ENCODE peak calls at places on chromosomes 13 and 19, in five cellular contexts. One of them, this sample, is unnamed.

GRCh38 chr13:41496420-41497234 is 39.3 kb downstream of the RGCC start:
- DNase-seq in OCI-LY7: no peak
- DNase-seq in H9: no peak
- DNase-seq in effector memory CD4-positive, alpha-beta T cell: no peak
- DNase-seq in upper lobe of right lung: no peak
- DNase-seq in this sample: no peak

GRCh38 chr13:45811891-45812583 is 39.5 kb downstream of the SIAH3 start:
- DNase-seq in H9: no peak
- DNase-seq in OCI-LY7: no peak
- DNase-seq in effector memory CD4-positive, alpha-beta T cell: no peak
- DNase-seq in upper lobe of right lung: no peak
- DNase-seq in this sample: no peak

GRCh38 chr13:94154362-94154761 is 325.1 kb downstream of the DCT start:
- DNase-seq in effector memory CD4-positive, alpha-beta T cell: no peak
- DNase-seq in upper lobe of right lung: no peak
- DNase-seq in OCI-LY7: no peak
- DNase-seq in H9: no peak
- DNase-seq in this sample: peak; percentile 51

GRCh38 chr13:44818428-44818827 is 170.8 kb downstream of the NUFIP1 start:
- DNase-seq in OCI-LY7: no peak
- DNase-seq in H9: peak; percentile 53
- DNase-seq in effector memory CD4-positive, alpha-beta T cell: no peak
- DNase-seq in upper lobe of right lung: no peak
- DNase-seq in this sample: no peak

GRCh38 chr13:76635232-76636021 is 250.8 kb downstream of the KCTD12 start:
- DNase-seq in OCI-LY7: no peak
- DNase-seq in H9: no peak
- DNase-seq in upper lobe of right lung: no peak
- DNase-seq in effector memory CD4-positive, alpha-beta T cell: no peak
- DNase-seq in this sample: no peak

GRCh38 chr13:33536639-33537425 is 251.3 kb upstream of the STARD13 start:
- DNase-seq in OCI-LY7: no peak
- DNase-seq in H9: no peak
- DNase-seq in effector memory CD4-positive, alpha-beta T cell: no peak
- DNase-seq in upper lobe of right lung: no peak
- DNase-seq in this sample: no peak

GRCh38 chr19:35869327-35870123 is 1.2 kb downstream of the APLP1 start:
- DNase-seq in OCI-LY7: peak; percentile 87
- DNase-seq in upper lobe of right lung: peak; percentile 83
- DNase-seq in H9: peak; percentile 97
- DNase-seq in effector memory CD4-positive, alpha-beta T cell: peak; percentile 71
- DNase-seq in this sample: peak; percentile 88

GRCh38 chr19:10677796-10678195 is 23.4 kb upstream of the QTRT1 start:
- DNase-seq in upper lobe of right lung: no peak
- DNase-seq in OCI-LY7: no peak
- DNase-seq in effector memory CD4-positive, alpha-beta T cell: no peak
- DNase-seq in H9: no peak
- DNase-seq in this sample: no peak

GRCh38 chr19:19063183-19064097 is at the start of gene SLC25A42:
- DNase-seq in OCI-LY7: peak; percentile 99
- DNase-seq in effector memory CD4-positive, alpha-beta T cell: peak; percentile 98
- DNase-seq in H9: peak; percentile 100
- DNase-seq in upper lobe of right lung: peak; percentile 100
- DNase-seq in this sample: peak; percentile 99
- H3K4me1 ChIP-seq in OCI-LY7: peaks cover 33% of the 10 kb centered on the region
- H3K4me1 ChIP-seq in effector memory CD4-positive, alpha-beta T cell: peaks cover 19% of the 10 kb centered on the region
- H3K4me1 ChIP-seq in H9: peaks cover 3% of the 10 kb centered on the region
- H3K4me1 ChIP-seq in upper lobe of right lung: peaks cover 20% of the 10 kb centered on the region
- H3K4me1 ChIP-seq in this sample: peaks cover 3% of the 10 kb centered on the region

GRCh38 chr19:56106397-56106849 is 14.7 kb downstream of the ZNF787 start:
- DNase-seq in upper lobe of right lung: no peak
- DNase-seq in effector memory CD4-positive, alpha-beta T cell: no peak
- DNase-seq in OCI-LY7: no peak
- DNase-seq in H9: no peak
- DNase-seq in this sample: no peak
- H3K4me1 ChIP-seq in upper lobe of right lung: peaks cover 58% of the 10 kb centered on the region
- H3K4me1 ChIP-seq in effector memory CD4-positive, alpha-beta T cell: peaks cover 10% of the 10 kb centered on the region
- H3K4me1 ChIP-seq in OCI-LY7: peaks cover 12% of the 10 kb centered on the region
- H3K4me1 ChIP-seq in H9: peaks cover 6% of the 10 kb centered on the region
- H3K4me1 ChIP-seq in this sample: peaks cover 16% of the 10 kb centered on the region

DNA sequence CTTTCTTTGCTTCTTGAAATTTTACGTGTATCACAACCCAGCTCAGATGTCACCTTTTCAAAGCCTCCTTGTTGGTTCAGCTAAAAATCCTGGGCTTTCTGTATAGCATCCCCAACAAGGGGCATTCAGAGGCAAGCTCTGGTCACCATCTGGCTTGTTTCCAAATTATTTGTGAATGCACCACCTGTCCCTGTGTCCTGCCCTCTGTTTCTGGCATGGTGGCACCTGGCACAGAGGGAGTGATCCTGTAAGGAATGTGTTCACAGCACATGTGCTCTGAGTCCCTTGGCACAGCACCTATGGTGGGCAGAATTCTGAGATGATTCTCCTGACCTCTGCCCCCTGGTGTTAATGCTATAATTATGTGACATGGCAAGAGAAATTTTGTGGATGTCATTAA is 76.2 kb downstream of the ZNF429 start:
- DNase-seq in H9: no peak
- DNase-seq in effector memory CD4-positive, alpha-beta T cell: no peak
- DNase-seq in OCI-LY7: no peak
- DNase-seq in upper lobe of right lung: no peak
- DNase-seq in this sample: no peak
- H3K4me1 ChIP-seq in H9: no peaks in the 10 kb centered on the region
- H3K4me1 ChIP-seq in effector memory CD4-positive, alpha-beta T cell: no peaks in the 10 kb centered on the region
- H3K4me1 ChIP-seq in OCI-LY7: no peaks in the 10 kb centered on the region
- H3K4me1 ChIP-seq in upper lobe of right lung: no peaks in the 10 kb centered on the region
- H3K4me1 ChIP-seq in this sample: no peaks in the 10 kb centered on the region

DNA sequence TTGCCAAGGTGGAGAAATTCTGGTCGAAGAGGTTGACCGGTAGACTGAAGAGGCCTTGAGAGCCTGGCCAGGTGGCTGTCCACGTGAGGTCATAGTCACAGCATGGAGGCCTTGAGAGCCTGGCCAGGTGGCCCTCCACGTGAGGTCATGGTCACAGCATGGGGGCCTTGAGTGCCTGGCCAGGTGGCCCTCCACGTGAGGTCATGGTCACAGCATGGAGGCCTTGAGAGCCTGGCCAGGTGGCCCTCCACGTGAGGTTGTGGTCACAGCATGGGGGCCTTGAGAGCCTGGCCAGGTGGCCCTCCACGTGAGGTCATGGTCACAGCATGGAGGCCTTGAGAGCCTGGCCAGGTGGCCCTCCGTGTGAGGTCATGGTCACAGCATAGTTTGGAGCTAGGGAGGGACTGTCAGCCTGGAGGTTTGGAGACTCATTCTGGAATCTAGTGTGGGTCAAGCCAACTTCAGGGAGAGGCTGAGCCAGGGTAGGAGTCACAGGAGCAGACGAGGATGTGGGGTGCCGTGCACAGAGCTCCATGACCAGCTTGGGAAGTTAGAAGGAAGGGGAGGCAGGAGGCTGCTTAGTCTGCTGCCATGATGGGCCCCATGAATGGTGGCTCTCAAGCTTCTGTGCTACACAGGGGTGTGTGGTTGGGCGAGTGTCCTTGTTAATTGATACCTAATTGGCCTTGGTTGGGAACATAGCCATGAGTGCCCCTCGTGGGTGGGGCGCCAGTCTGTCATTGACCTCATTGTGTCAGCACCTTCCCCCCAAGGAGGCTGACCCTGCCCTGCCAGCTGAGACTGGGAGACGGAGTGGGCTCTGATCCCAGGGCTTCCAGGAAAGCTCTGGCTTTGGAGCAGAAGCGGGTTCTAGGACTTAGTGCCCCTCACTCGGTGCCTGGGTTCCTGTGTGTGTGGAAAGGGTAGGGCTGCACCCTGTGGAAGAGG is 4.0 kb downstream of the LENG9 start:
- DNase-seq in effector memory CD4-positive, alpha-beta T cell: no peak
- DNase-seq in OCI-LY7: no peak
- DNase-seq in H9: no peak
- DNase-seq in upper lobe of right lung: no peak
- DNase-seq in this sample: peak; percentile 36
- H3K4me1 ChIP-seq in effector memory CD4-positive, alpha-beta T cell: peaks cover 20% of the 10 kb centered on the region
- H3K4me1 ChIP-seq in OCI-LY7: peaks cover 16% of the 10 kb centered on the region
- H3K4me1 ChIP-seq in H9: no peaks in the 10 kb centered on the region
- H3K4me1 ChIP-seq in upper lobe of right lung: peaks cover 18% of the 10 kb centered on the region
- H3K4me1 ChIP-seq in this sample: peaks cover 6% of the 10 kb centered on the region

GRCh38 chr19:3510727-3511126 is 4.6 kb downstream of the FZR1 start:
- DNase-seq in H9: no peak
- DNase-seq in effector memory CD4-positive, alpha-beta T cell: no peak
- DNase-seq in OCI-LY7: no peak
- DNase-seq in upper lobe of right lung: no peak
- DNase-seq in this sample: peak; percentile 56
- H3K4me1 ChIP-seq in H9: no peaks in the 10 kb centered on the region
- H3K4me1 ChIP-seq in effector memory CD4-positive, alpha-beta T cell: peaks cover 9% of the 10 kb centered on the region
- H3K4me1 ChIP-seq in OCI-LY7: peaks cover 10% of the 10 kb centered on the region
- H3K4me1 ChIP-seq in upper lobe of right lung: peaks cover 8% of the 10 kb centered on the region
- H3K4me1 ChIP-seq in this sample: peaks cover 4% of the 10 kb centered on the region

DNA sequence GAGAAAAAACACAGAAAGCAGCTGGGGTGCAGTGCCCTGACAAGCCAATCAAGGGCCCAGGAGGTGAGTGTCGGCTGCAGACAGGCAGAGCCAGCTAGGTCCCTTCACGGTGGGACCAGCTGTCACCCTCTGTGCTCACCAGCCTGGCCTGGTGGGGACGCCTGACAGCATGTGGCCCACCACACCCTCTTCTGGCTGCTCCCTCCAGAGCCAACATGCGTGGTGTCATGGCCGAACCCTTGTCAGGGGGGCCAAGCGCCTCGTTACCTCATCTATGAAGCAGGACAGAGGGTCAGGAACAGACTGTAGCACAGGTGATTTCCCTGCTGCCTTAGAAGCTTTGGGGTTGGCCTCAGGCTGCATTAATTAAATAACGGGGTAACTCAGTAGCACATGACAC is 40.0 kb upstream of the ISYNA1 start:
- DNase-seq in upper lobe of right lung: no peak
- DNase-seq in effector memory CD4-positive, alpha-beta T cell: no peak
- DNase-seq in OCI-LY7: no peak
- DNase-seq in H9: no peak
- DNase-seq in this sample: no peak
- H3K4me1 ChIP-seq in upper lobe of right lung: peaks cover 70% of the 10 kb centered on the region
- H3K4me1 ChIP-seq in effector memory CD4-positive, alpha-beta T cell: peaks cover 59% of the 10 kb centered on the region
- H3K4me1 ChIP-seq in OCI-LY7: peaks cover 27% of the 10 kb centered on the region
- H3K4me1 ChIP-seq in H9: no peaks in the 10 kb centered on the region
- H3K4me1 ChIP-seq in this sample: peaks cover 27% of the 10 kb centered on the region

GRCh38 chr19:4096049-4096892 is 27.7 kb downstream of the MAP2K2 start:
- DNase-seq in upper lobe of right lung: no peak
- DNase-seq in OCI-LY7: no peak
- DNase-seq in H9: no peak
- DNase-seq in effector memory CD4-positive, alpha-beta T cell: no peak
- DNase-seq in this sample: no peak
- H3K4me1 ChIP-seq in upper lobe of right lung: no peaks in the 10 kb centered on the region
- H3K4me1 ChIP-seq in OCI-LY7: no peaks in the 10 kb centered on the region
- H3K4me1 ChIP-seq in H9: no peaks in the 10 kb centered on the region
- H3K4me1 ChIP-seq in effector memory CD4-positive, alpha-beta T cell: no peaks in the 10 kb centered on the region
- H3K4me1 ChIP-seq in this sample: no peaks in the 10 kb centered on the region